ENCODE peak calls at places on chromosomes 5 and 9, in seven cellular contexts. D is iris pigment epithelial cell, V is foreskin fibroblast, L is T1000, Y is MCF 10A, X is cardiac fibroblast, N is fibroblast of lung. A is an unnamed sample.
A peak's percentile ranks its signal among the peaks of the same experiment; 100 is the strongest.

GRCh38 chr9:69174645-69175487 is 789 bp downstream of the TJP2 start:
- DNase-seq in X (peak; percentile 90), L (peak; percentile 60), Y (peak; percentile 96), D (peak; percentile 99), N (peak; percentile 99), V (peak; percentile 97), A (peak; percentile 33)

GRCh38 chr5:5645891-5646290 is 223.4 kb downstream of the ICE1 start:
- DNase-seq in D (no peak), X (no peak), V (no peak), N (no peak), L (no peak), Y (peak; percentile 54), A (no peak)

GRCh38 chr5:5572010-5572982 is 149.8 kb downstream of the ICE1 start:
- DNase-seq in D (no peak), L (no peak), N (no peak), V (no peak), X (no peak), Y (no peak), A (no peak)

GRCh38 chr9:91787931-91788330 is 162.1 kb downstream of the ROR2 start:
- DNase-seq in X (no peak), N (no peak), D (no peak), Y (no peak), L (no peak), V (no peak), A (no peak)

GRCh38 chr9:107605041-107605440 is 115.5 kb upstream of the KLF4 start:
- DNase-seq in Y (no peak), N (no peak), D (no peak), X (no peak), L (no peak), V (no peak), A (no peak)

GRCh38 chr9:76571288-76572204 is 112.6 kb downstream of the GCNT1 start:
- DNase-seq in V (no peak), Y (no peak), X (peak; percentile 33), D (no peak), L (no peak), N (peak; percentile 30), A (no peak)

GRCh38 chr5:34734321-34734720 is 78.2 kb downstream of the RAI14 start:
- DNase-seq in D (peak; percentile 56), Y (no peak), V (no peak), X (peak; percentile 25), L (no peak), N (peak; percentile 59), A (no peak)

GRCh38 chr9:83956288-83957028 is 23.6 kb downstream of the HNRNPK start:
- DNase-seq in L (no peak), D (peak; percentile 56), N (peak; percentile 63), X (peak; percentile 65), V (no peak), Y (no peak), A (peak; percentile 67)

GRCh38 chr9:33161011-33161588 is 6.0 kb downstream of the B4GALT1 start:
- DNase-seq in N (peak; percentile 100), Y (peak; percentile 96), D (peak; percentile 99), X (peak; percentile 95), V (peak; percentile 93), L (peak; percentile 76), A (peak; percentile 37)

GRCh38 chr5:146794326-146795029 is 84.1 kb downstream of the PPP2R2B start:
- DNase-seq in X (no peak), Y (no peak), N (peak; percentile 54), V (no peak), L (no peak), D (no peak), A (no peak)

GRCh38 chr9:95193067-95193466 is 124.4 kb downstream of the FANCC start:
- DNase-seq in N (no peak), L (no peak), D (no peak), V (no peak), X (no peak), Y (no peak), A (no peak)

GRCh38 chr9:122837266-122837850 is 9.0 kb upstream of the PDCL start:
- DNase-seq in L (no peak), D (no peak), N (no peak), V (no peak), Y (no peak), X (no peak), A (no peak)

GRCh38 chr9:88303785-88304495 is 84.3 kb upstream of the SPIN1 start:
- DNase-seq in N (peak; percentile 76), V (peak; percentile 8), L (no peak), X (no peak), Y (no peak), D (peak; percentile 40), A (no peak)

GRCh38 chr5:2724031-2724581 is 27.4 kb downstream of the IRX2 start:
- DNase-seq in L (no peak), Y (no peak), D (no peak), X (no peak), N (no peak), V (no peak), A (no peak)

GRCh38 chr5:60722416-60722815 is 22.4 kb upstream of the DEPDC1B start:
- DNase-seq in Y (no peak), L (no peak), N (no peak), D (no peak), V (no peak), X (no peak), A (peak; percentile 61)

GRCh38 chr5:177449140-177450061 is 2.8 kb downstream of the PRR7 start:
- DNase-seq in X (no peak), V (no peak), N (no peak), D (no peak), L (no peak), Y (peak; percentile 75), A (no peak)

GRCh38 chr5:131533844-131534243 is 101.2 kb downstream of the RAPGEF6 start:
- DNase-seq in D (no peak), Y (no peak), N (no peak), L (no peak), V (no peak), X (no peak), A (no peak)

GRCh38 chr5:99058466-99058865 is 129.7 kb upstream of the CHD1 start:
- DNase-seq in N (peak; percentile 16), Y (no peak), V (peak; percentile 3), D (peak; percentile 9), L (no peak), X (no peak), A (no peak)